ENCODE peak calls at places on chromosome 10, in four cellular contexts. S is tibial artery, F is endodermal cell, E is astrocyte of the spinal cord. G is an unnamed sample.

GRCh38 chr10:61271127-61271780 is 181.9 kb downstream of the TMEM26 start:
- DNase-seq in S (no peak), E (peak), F (no peak), G (peak)

GRCh38 chr10:9296206-9296605 is 1241.7 kb downstream of the GATA3 start:
- DNase-seq in E (no peak), F (no peak), S (no peak), G (no peak)

GRCh38 chr10:63722537-63722936 is 201.3 kb downstream of the REEP3 start:
- DNase-seq in S (peak), F (no peak), E (peak), G (no peak)

GRCh38 chr10:52903397-52903938 is 130.9 kb upstream of the MBL2 start:
- DNase-seq in F (peak), E (no peak), S (no peak), G (no peak)

GRCh38 chr10:90007226-90007625 is 305.8 kb downstream of the KIF20B start:
- DNase-seq in E (peak), S (no peak), F (no peak), G (no peak)

GRCh38 chr10:104296687-104297436 is 27.9 kb downstream of the GSTO2 start:
- DNase-seq in S (no peak), F (no peak), E (no peak), G (no peak)

GRCh38 chr10:76382381-76382851 is 951.0 kb downstream of the LRMDA start:
- DNase-seq in F (no peak), E (peak), S (no peak), G (peak)

GRCh38 chr10:23095966-23096813 is 811 bp downstream of the MSRB2 start:
- DNase-seq in F (peak), E (peak), S (peak), G (no peak)

GRCh38 chr10:62076872-62077271 is 175.4 kb downstream of the ARID5B start:
- DNase-seq in E (peak), S (no peak), F (no peak), G (peak)

GRCh38 chr10:42977032-42977416 is 99.8 kb upstream of the RET start:
- DNase-seq in E (no peak), S (peak), F (peak), G (no peak)

GRCh38 chr10:6401562-6402348 is 178.3 kb downstream of the PRKCQ start:
- DNase-seq in S (peak), F (peak), E (peak), G (peak)

GRCh38 chr10:89032141-89032814 is 41.7 kb downstream of the FAS start:
- DNase-seq in E (peak), F (peak), S (no peak), G (peak)

GRCh38 chr10:640673-641045 is 48.8 kb downstream of the DIP2C start:
- DNase-seq in S (no peak), E (no peak), F (no peak), G (no peak)

GRCh38 chr10:117653170-117653515 is 110.6 kb downstream of the EMX2 start:
- DNase-seq in S (no peak), E (peak), F (no peak), G (peak)

GRCh38 chr10:71429304-71429703 is 32.6 kb downstream of the CDH23 start:
- DNase-seq in F (peak), S (no peak), E (no peak), G (no peak)

GRCh38 chr10:71431945-71432905 is 35.5 kb downstream of the CDH23 start:
- DNase-seq in F (peak), E (no peak), S (no peak), G (no peak)

GRCh38 chr10:71427246-71427645 is 30.5 kb downstream of the CDH23 start:
- DNase-seq in S (no peak), F (peak), E (no peak), G (no peak)

GRCh38 chr10:71431216-71431944 is 34.7 kb downstream of the CDH23 start:
- DNase-seq in E (no peak), F (peak), S (no peak), G (no peak)

DNA sequence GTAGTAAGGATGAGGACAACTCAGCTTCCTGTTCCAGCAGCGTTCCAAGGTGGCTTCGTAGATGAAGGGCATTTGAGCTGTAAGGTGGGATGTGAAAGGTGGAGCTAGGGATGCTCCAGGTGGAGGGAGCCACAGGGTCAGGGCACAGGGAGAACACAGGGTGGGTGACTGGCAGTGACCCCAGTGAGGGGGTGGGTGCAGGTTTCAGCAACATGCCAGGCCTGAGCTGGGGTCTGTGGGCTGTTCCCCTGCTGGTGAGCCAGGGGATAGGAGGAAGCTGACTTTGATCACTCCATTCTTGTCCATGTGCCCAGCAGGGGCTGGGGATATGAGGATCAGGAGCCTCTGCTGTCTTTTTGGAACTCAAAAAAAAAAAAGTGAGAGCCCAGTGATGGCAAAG is 33.2 kb downstream of the CDH23 start:
- DNase-seq in S (no peak), F (peak), E (no peak), G (no peak)
- TF ChIP-seq CTCF in S (no peak), F (peak), E (peak), G (peak)

GRCh38 chr10:44933922-44934321 is 22.8 kb downstream of the TMEM72 start:
- DNase-seq in E (no peak), F (no peak), S (no peak), G (no peak)

GRCh38 chr10:44933451-44933850 is 22.3 kb downstream of the TMEM72 start:
- DNase-seq in S (no peak), F (no peak), E (no peak), G (no peak)

GRCh38 chr10:44931621-44932337 is 20.6 kb downstream of the TMEM72 start:
- DNase-seq in F (no peak), S (no peak), E (no peak), G (no peak)

GRCh38 chr10:44932338-44933116 is 21.4 kb downstream of the TMEM72 start:
- DNase-seq in F (peak), S (peak), E (peak), G (no peak)

DNA sequence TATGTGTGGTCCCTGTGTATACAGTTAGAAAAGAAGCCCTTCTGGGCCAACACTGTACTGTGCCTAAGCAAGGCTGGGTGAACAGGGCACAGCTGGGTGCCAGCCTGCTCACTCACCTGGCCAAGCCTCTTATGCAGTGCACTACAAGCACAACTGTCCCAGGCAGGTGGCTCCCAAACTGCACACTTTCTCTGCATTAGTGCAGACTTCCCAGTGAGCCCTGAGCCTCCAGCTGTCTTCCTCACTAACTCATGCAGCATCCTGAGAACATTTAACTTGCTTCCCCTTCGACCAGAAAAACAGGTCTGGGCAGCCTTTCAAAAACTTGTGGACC is 21.9 kb downstream of the TMEM72 start:
- DNase-seq in S (no peak), F (no peak), E (no peak), G (no peak)
- H3K4me3 ChIP-seq in S (no peak), F (no peak), E (no peak), G (no peak)

DNA sequence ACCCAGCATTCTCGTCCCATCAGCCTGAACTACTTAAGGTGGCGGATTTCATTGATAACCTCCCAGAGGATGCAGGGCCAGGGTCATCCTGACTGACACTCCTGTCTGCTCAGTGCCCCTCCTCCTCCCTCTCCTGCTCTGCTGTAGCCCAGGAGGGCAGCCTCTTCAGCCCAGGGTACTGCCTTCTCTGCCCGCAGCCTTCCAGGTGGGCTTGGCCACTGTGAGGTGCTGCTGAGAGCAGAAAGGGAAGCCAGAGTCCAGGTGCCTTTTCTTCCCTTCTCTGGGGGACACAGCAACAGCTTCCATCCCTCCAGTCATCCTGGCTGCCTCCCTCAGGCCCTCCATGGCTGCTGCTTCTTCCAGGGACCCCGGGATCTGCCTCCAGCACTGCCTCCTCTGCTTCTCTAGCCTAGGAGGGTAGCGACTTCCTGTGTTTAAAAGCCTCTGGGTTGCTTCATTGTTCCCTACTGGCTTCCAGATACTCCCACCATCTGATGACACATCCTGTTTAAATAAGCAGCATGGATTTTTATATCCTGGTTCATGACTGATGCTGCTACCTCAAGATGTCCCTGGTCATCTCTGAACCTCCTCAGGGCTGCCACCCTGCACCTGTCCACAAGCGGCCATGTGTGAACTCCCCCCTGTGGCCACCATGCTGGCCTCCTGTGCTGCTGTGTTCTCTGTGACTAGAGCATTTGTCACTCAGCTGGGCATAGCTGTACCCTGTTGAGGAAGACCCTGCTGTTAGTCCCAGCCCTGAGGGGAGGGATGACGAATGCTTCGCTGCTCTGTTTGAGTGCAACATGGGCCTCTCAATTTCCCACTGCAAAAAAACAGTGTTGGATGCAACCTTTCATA is 55.8 kb downstream of the AKR1C4 start:
- DNase-seq in S (no peak), F (peak), E (no peak), G (no peak)
- TF ChIP-seq CTCF in S (no peak), F (peak), E (no peak), G (peak)

GRCh38 chr10:3622427-3622826 is 162.6 kb downstream of the KLF6 start:
- DNase-seq in E (no peak), S (no peak), F (no peak), G (no peak)

GRCh38 chr10:3622845-3623621 is 162.0 kb downstream of the KLF6 start:
- DNase-seq in S (no peak), E (no peak), F (no peak), G (no peak)

GRCh38 chr10:3623746-3624145 is 161.3 kb downstream of the KLF6 start:
- DNase-seq in S (no peak), E (peak), F (no peak), G (peak)

GRCh38 chr10:3625959-3626751 is 158.9 kb downstream of the KLF6 start:
- DNase-seq in S (no peak), F (no peak), E (peak), G (no peak)

DNA sequence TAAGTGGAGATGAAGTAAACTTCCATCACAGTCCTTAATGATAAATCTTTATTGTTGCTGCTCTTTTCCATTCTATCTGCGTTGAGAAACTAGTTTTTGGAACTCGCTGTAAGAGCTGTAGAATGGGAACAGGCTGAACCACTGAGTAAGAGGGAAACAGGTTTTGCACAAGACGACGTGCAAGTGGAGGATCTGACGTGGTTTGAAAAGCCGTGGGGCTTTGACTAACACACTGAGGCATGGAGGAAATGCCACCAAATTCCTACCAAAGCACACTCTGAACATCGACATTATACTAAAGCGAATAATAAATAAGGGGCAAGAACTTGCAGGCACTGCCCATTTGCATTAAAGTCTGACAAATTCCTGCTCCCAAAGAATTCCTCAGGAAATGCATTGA is 160.6 kb downstream of the KLF6 start:
- DNase-seq in F (no peak), S (no peak), E (peak), G (no peak)
- H3K4me3 ChIP-seq in F (no peak), S (no peak), E (no peak), G (no peak)

GRCh38 chr10:68082815-68083395 is 7.8 kb upstream of the HERC4 start:
- DNase-seq in S (no peak), F (no peak), E (peak), G (no peak)
- TF ChIP-seq CTCF in S (peak), F (peak), E (peak), G (peak)

G was measured in epithelial cell of proximal tubule.